ENCODE peak calls at places on chromosomes 11 and 22, in four cellular contexts. M is mesenchymal stem cell, Y is tibial artery, R is ELF-1. J is an unnamed sample.

GRCh38 chr11:125807909-125808308 is 20.0 kb downstream of the PATE3 start:
- DNase-seq in Y (no peak), M (no peak), R (no peak), J (no peak)

GRCh38 chr11:125166903-125167291 is 2.3 kb downstream of the PKNOX2 start:
- DNase-seq in M (no peak), R (no peak), Y (no peak), J (no peak)

GRCh38 chr22:19138217-19139000 is 6.0 kb downstream of the ESS2 start:
- DNase-seq in Y (no peak), R (no peak), M (no peak), J (no peak)

GRCh38 chr22:46043816-46044717 is 67.1 kb upstream of the WNT7B start:
- DNase-seq in Y (peak; percentile 82), R (peak; percentile 52), M (no peak), J (no peak)

GRCh38 chr11:69365567-69365966 is 71.6 kb downstream of the MYEOV start:
- DNase-seq in M (no peak), Y (no peak), R (no peak), J (no peak)

GRCh38 chr11:75896843-75897419 is 81.9 kb downstream of the UVRAG start:
- DNase-seq in M (peak; percentile 54), Y (no peak), R (no peak), J (peak; percentile 70)

GRCh38 chr11:85717360-85717927 is 31.4 kb upstream of the CCDC89 start:
- DNase-seq in Y (no peak), R (no peak), M (no peak), J (no peak)

GRCh38 chr11:123672568-123672967 is 18.1 kb upstream of the SCN3B start:
- DNase-seq in M (no peak), R (no peak), Y (no peak), J (no peak)

GRCh38 chr11:2581151-2581930 is 118.5 kb downstream of the KCNQ1OT1 start:
- DNase-seq in Y (peak; percentile 56), M (no peak), R (no peak), J (no peak)

GRCh38 chr11:68107689-68108088 is 13.5 kb downstream of the CHKA start:
- DNase-seq in Y (no peak), R (no peak), M (no peak), J (no peak)

GRCh38 chr11:10809373-10810199 is 860 bp upstream of the EIF4G2 start:
- DNase-seq in R (no peak), M (peak; percentile 89), Y (no peak), J (peak; percentile 69)

GRCh38 chr22:25113316-25113721 is 86.3 kb upstream of the CRYBB3 start:
- DNase-seq in R (no peak), Y (no peak), M (peak; percentile 43), J (no peak)

GRCh38 chr11:23988381-23989006 is 508.4 kb upstream of the LUZP2 start:
- DNase-seq in M (peak; percentile 24), R (no peak), Y (no peak), J (no peak)

GRCh38 chr22:22666307-22667091 is 22.1 kb downstream of the GGTLC2 start:
- DNase-seq in Y (no peak), R (peak; percentile 79), M (no peak), J (no peak)

GRCh38 chr11:117876341-117877119 is at the start of gene FXYD6:
- DNase-seq in M (peak; percentile 74), Y (no peak), R (peak; percentile 69), J (peak; percentile 37)

GRCh38 chr11:100328626-100329340 is 358.3 kb upstream of the ARHGAP42 start:
- DNase-seq in M (peak; percentile 66), R (peak; percentile 51), Y (no peak), J (no peak)